ENCODE peak calls at places on chromosomes 3 and 15, in six cellular contexts. I is right lobe of liver, N is heart left ventricle, C is HCT116, T is ovary, S is uterus. Z is an unnamed sample.

GRCh38 chr15:83290236-83290635 is 5.8 kb upstream of the BNC1 start:
- DNase-seq in C (no peak), S (no peak), T (no peak), N (no peak), I (no peak), Z (no peak)

GRCh38 chr3:128112406-128112968 is 11.1 kb downstream of the RUVBL1 start:
- DNase-seq in S (no peak), I (peak; percentile 12), T (no peak), C (peak; percentile 43), N (no peak), Z (no peak)

GRCh38 chr3:131403216-131403895 is 21.8 kb downstream of the NUDT16 start:
- DNase-seq in I (no peak), T (no peak), C (no peak), S (no peak), N (no peak), Z (no peak)

GRCh38 chr3:46994801-46995731 is 15.6 kb downstream of the NBEAL2 start:
- DNase-seq in T (no peak), C (no peak), N (peak; percentile 20), S (no peak), I (no peak), Z (no peak)

GRCh38 chr3:48240000-48240710 is 749 bp upstream of the ZNF589 start:
- DNase-seq in S (no peak), I (peak; percentile 36), C (no peak), T (no peak), N (no peak), Z (no peak)

GRCh38 chr3:157606392-157607197 is 103.4 kb upstream of the VEPH1 start:
- DNase-seq in C (peak; percentile 54), I (peak; percentile 61), T (no peak), S (peak; percentile 20), N (peak; percentile 56), Z (peak; percentile 67)

GRCh38 chr3:73207946-73208345 is 146.5 kb downstream of the EBLN2 start:
- DNase-seq in S (no peak), T (no peak), C (no peak), I (no peak), N (no peak), Z (no peak)

GRCh38 chr3:190424478-190425439 is 24.9 kb downstream of the TMEM207 start:
- DNase-seq in C (peak; percentile 78), I (peak; percentile 72), T (peak; percentile 41), S (peak; percentile 54), N (peak; percentile 40), Z (peak; percentile 76)

GRCh38 chr3:69531975-69532827 is 146.3 kb upstream of the FRMD4B start:
- DNase-seq in I (no peak), C (no peak), T (no peak), S (no peak), N (no peak), Z (no peak)

GRCh38 chr3:67044955-67045354 is 46.8 kb downstream of the KBTBD8 start:
- DNase-seq in N (no peak), S (no peak), T (no peak), I (no peak), C (no peak), Z (no peak)
- TF ChIP-seq POLR2A in N (no peak), S (no peak), T (no peak), I (no peak), C (no peak), Z (no peak)

DNA sequence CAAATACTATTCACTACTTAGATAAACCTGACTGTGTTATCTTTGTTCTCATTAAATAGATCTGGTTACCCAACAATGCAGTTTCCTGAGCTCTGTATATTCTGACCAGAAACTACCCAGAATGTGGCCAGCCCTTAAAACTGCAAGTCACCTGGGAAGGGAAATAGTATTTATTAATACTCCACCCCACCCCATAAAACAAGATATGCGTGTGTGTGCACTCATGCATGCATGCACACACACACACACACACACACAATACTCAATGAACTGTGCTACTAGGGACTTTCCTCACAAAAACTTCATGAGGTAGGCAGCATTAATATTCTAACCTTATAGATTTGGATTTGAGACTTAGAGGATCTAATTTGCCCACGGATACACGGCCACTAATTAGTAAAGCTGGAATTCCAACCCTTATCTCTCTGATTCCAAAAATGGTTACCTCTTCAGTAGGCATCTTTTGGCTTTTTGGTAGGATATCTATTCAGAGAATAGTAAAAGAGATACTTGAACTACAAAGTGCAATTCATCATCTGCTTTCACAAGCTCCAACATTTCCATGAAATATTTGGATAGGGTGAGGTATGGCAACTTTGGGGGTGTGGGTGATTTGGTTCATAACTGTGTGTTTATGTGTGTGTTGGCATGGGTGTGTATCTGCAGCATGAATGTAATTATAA is 197.0 kb upstream of the CFAP20DC start:
- DNase-seq in T (no peak), S (no peak), I (no peak), C (no peak), N (no peak), Z (no peak)
- H3K4me3 ChIP-seq in T (no peak overlapping the region), S (no peak overlapping the region), I (no peak overlapping the region), C (no peak overlapping the region), N (no peak overlapping the region), Z (no peak overlapping the region)

GRCh38 chr3:35502699-35503098 is 136.6 kb upstream of the ARPP21 start:
- DNase-seq in T (no peak), C (no peak), N (no peak), I (peak; percentile 43), S (no peak), Z (no peak)
- H3K4me1 ChIP-seq in T (no peaks in the 10 kb centered on the region), C (no peaks in the 10 kb centered on the region), N (no peaks in the 10 kb centered on the region), I (no peaks in the 10 kb centered on the region), S (no peaks in the 10 kb centered on the region), Z (no peaks in the 10 kb centered on the region)

GRCh38 chr3:101779047-101779807 is at the start of gene NXPE3:
- DNase-seq in S (peak; percentile 90), I (peak; percentile 85), N (peak; percentile 92), T (peak; percentile 85), C (peak; percentile 57), Z (peak; percentile 87)
- TF ChIP-seq POLR2A in S (peak; percentile 50), I (no peak), N (peak; percentile 70), T (peak; percentile 45), C (no peak), Z (peak; percentile 42)

GRCh38 chr15:38994310-38994709 is 429.7 kb upstream of the RASGRP1 start:
- DNase-seq in I (no peak), C (no peak), N (no peak), S (no peak), T (no peak), Z (no peak)

GRCh38 chr15:39000008-39000734 is 435.6 kb upstream of the RASGRP1 start:
- DNase-seq in S (peak; percentile 20), N (no peak), T (no peak), C (no peak), I (no peak), Z (no peak)

GRCh38 chr15:38992541-38993334 is 428.1 kb upstream of the RASGRP1 start:
- DNase-seq in T (no peak), I (no peak), S (no peak), N (no peak), C (no peak), Z (no peak)

GRCh38 chr15:38991701-38992100 is 427.1 kb upstream of the RASGRP1 start:
- DNase-seq in I (no peak), T (no peak), S (no peak), N (no peak), C (no peak), Z (peak; percentile 11)

GRCh38 chr15:38996111-38996541 is 431.5 kb upstream of the RASGRP1 start:
- DNase-seq in T (no peak), C (no peak), S (no peak), I (no peak), N (no peak), Z (peak; percentile 28)
- H3K4me3 ChIP-seq in T (no peak overlapping the region), C (no peak overlapping the region), S (no peak overlapping the region), I (no peak overlapping the region), N (no peak overlapping the region), Z (no peak overlapping the region)

GRCh38 chr15:96272427-96272826 is 58.1 kb upstream of the NR2F2 start:
- DNase-seq in N (no peak), S (no peak), C (no peak), T (no peak), I (no peak), Z (no peak)

GRCh38 chr15:96267463-96267862 is 63.0 kb upstream of the NR2F2 start:
- DNase-seq in T (no peak), C (no peak), I (no peak), S (no peak), N (no peak), Z (no peak)

GRCh38 chr15:96268421-96269204 is 61.9 kb upstream of the NR2F2 start:
- DNase-seq in T (no peak), C (no peak), I (no peak), S (no peak), N (no peak), Z (no peak)

GRCh38 chr15:96273317-96274086 is 57.0 kb upstream of the NR2F2 start:
- DNase-seq in I (no peak), S (no peak), C (peak; percentile 100), T (no peak), N (no peak), Z (no peak)

GRCh38 chr15:96270581-96271172 is 59.8 kb upstream of the NR2F2 start:
- DNase-seq in T (no peak), C (peak; percentile 33), N (no peak), S (no peak), I (peak; percentile 63), Z (no peak)
- H3K4me1 ChIP-seq in T (no peaks in the 10 kb centered on the region), C (peaks cover 64% of the 10 kb centered on the region), N (no peaks in the 10 kb centered on the region), S (no peaks in the 10 kb centered on the region), I (no peaks in the 10 kb centered on the region), Z (peaks cover 3% of the 10 kb centered on the region)

GRCh38 chr3:130374908-130375307 is 29.4 kb downstream of the COL6A5 start:
- DNase-seq in N (no peak), C (no peak), T (no peak), S (no peak), I (no peak), Z (no peak)
- TF ChIP-seq POLR2A in N (no peak), C (no peak), T (no peak), S (no peak), I (no peak), Z (no peak)

Z was measured in body of pancreas.